ENCODE peak calls at places on chromosomes 3 and 15, in seven cellular contexts. One of them, this sample, is unnamed.

GRCh38 chr3:184712579-184713355 is 903 bp upstream of the MAGEF1 start:
- DNase-seq in NCI-H1417 treated with DMSO at 0.1 percent for 48 hours: no peak
- DNase-seq in skeletal muscle cell: no peak
- DNase-seq in HCT116: no peak
- DNase-seq in activated T-helper 1 cell treated with Interleukin-2 at 50 U/mL for 16 hours: no peak
- DNase-seq in activated T-cell treated with anti-CD3 and anti-CD28 coated beads, Interleukin-2, amount 50 U/mL, for 1 hour: no peak
- DNase-seq in pancreas: no peak
- DNase-seq in this sample: no peak

GRCh38 chr15:90780916-90781315 is 63.8 kb downstream of the BLM start:
- DNase-seq in activated T-helper 1 cell treated with Interleukin-2 at 50 U/mL for 16 hours: no peak
- DNase-seq in HCT116: no peak
- DNase-seq in activated T-cell treated with anti-CD3 and anti-CD28 coated beads, Interleukin-2, amount 50 U/mL, for 1 hour: no peak
- DNase-seq in pancreas: no peak
- DNase-seq in skeletal muscle cell: no peak
- DNase-seq in NCI-H1417 treated with DMSO at 0.1 percent for 48 hours: no peak
- DNase-seq in this sample: no peak

GRCh38 chr3:40299721-40300335 is 9.7 kb upstream of the EIF1B start:
- DNase-seq in NCI-H1417 treated with DMSO at 0.1 percent for 48 hours: no peak
- DNase-seq in activated T-helper 1 cell treated with Interleukin-2 at 50 U/mL for 16 hours: no peak
- DNase-seq in pancreas: no peak
- DNase-seq in activated T-cell treated with anti-CD3 and anti-CD28 coated beads, Interleukin-2, amount 50 U/mL, for 1 hour: no peak
- DNase-seq in HCT116: no peak
- DNase-seq in skeletal muscle cell: peak
- DNase-seq in this sample: no peak

GRCh38 chr3:141047168-141047567 is 4.0 kb upstream of the SPSB4 start:
- DNase-seq in NCI-H1417 treated with DMSO at 0.1 percent for 48 hours: no peak
- DNase-seq in activated T-cell treated with anti-CD3 and anti-CD28 coated beads, Interleukin-2, amount 50 U/mL, for 1 hour: no peak
- DNase-seq in activated T-helper 1 cell treated with Interleukin-2 at 50 U/mL for 16 hours: no peak
- DNase-seq in skeletal muscle cell: no peak
- DNase-seq in HCT116: peak
- DNase-seq in pancreas: no peak
- DNase-seq in this sample: no peak

GRCh38 chr3:181700168-181701087 is 11.3 kb upstream of the SOX2 start:
- DNase-seq in activated T-cell treated with anti-CD3 and anti-CD28 coated beads, Interleukin-2, amount 50 U/mL, for 1 hour: no peak
- DNase-seq in pancreas: peak
- DNase-seq in skeletal muscle cell: peak
- DNase-seq in NCI-H1417 treated with DMSO at 0.1 percent for 48 hours: peak
- DNase-seq in activated T-helper 1 cell treated with Interleukin-2 at 50 U/mL for 16 hours: no peak
- DNase-seq in HCT116: peak
- DNase-seq in this sample: no peak

GRCh38 chr3:98763814-98764691 is 913 bp downstream of the ST3GAL6 start:
- DNase-seq in skeletal muscle cell: no peak
- DNase-seq in HCT116: no peak
- DNase-seq in activated T-helper 1 cell treated with Interleukin-2 at 50 U/mL for 16 hours: no peak
- DNase-seq in activated T-cell treated with anti-CD3 and anti-CD28 coated beads, Interleukin-2, amount 50 U/mL, for 1 hour: no peak
- DNase-seq in pancreas: no peak
- DNase-seq in NCI-H1417 treated with DMSO at 0.1 percent for 48 hours: no peak
- DNase-seq in this sample: no peak

GRCh38 chr3:43953814-43954241 is 263.1 kb downstream of the ABHD5 start:
- DNase-seq in HCT116: peak
- DNase-seq in activated T-cell treated with anti-CD3 and anti-CD28 coated beads, Interleukin-2, amount 50 U/mL, for 1 hour: no peak
- DNase-seq in activated T-helper 1 cell treated with Interleukin-2 at 50 U/mL for 16 hours: no peak
- DNase-seq in pancreas: no peak
- DNase-seq in NCI-H1417 treated with DMSO at 0.1 percent for 48 hours: no peak
- DNase-seq in skeletal muscle cell: peak
- DNase-seq in this sample: no peak

GRCh38 chr3:35950045-35950444 is 310.7 kb downstream of the ARPP21 start:
- DNase-seq in skeletal muscle cell: no peak
- DNase-seq in activated T-helper 1 cell treated with Interleukin-2 at 50 U/mL for 16 hours: no peak
- DNase-seq in activated T-cell treated with anti-CD3 and anti-CD28 coated beads, Interleukin-2, amount 50 U/mL, for 1 hour: no peak
- DNase-seq in NCI-H1417 treated with DMSO at 0.1 percent for 48 hours: no peak
- DNase-seq in HCT116: no peak
- DNase-seq in pancreas: no peak
- DNase-seq in this sample: no peak

GRCh38 chr3:22318325-22318724 is 567.3 kb upstream of the ZNF385D start:
- DNase-seq in HCT116: no peak
- DNase-seq in activated T-helper 1 cell treated with Interleukin-2 at 50 U/mL for 16 hours: no peak
- DNase-seq in NCI-H1417 treated with DMSO at 0.1 percent for 48 hours: no peak
- DNase-seq in activated T-cell treated with anti-CD3 and anti-CD28 coated beads, Interleukin-2, amount 50 U/mL, for 1 hour: no peak
- DNase-seq in skeletal muscle cell: no peak
- DNase-seq in pancreas: no peak
- DNase-seq in this sample: no peak